ENCODE peak calls at places on chromosomes 5 and 9, in eight cellular contexts. S is cardiac muscle cell, R is AG10803, O is A549, B is thoracic aorta, Z is ascending aorta, Y is upper lobe of right lung, U is choroid plexus epithelial cell. W is an unnamed sample.

GRCh38 chr5:154276236-154276792 is 85.8 kb downstream of the GALNT10 start:
- DNase-seq in S (no peak), R (no peak), O (no peak), B (no peak), Z (no peak), Y (no peak), U (no peak), W (no peak)

GRCh38 chr9:133184971-133185370 is 21.3 kb upstream of the GBGT1 start:
- DNase-seq in S (peak), R (peak), O (peak), B (no peak), Z (no peak), Y (no peak), U (peak), W (peak)

GRCh38 chr5:168612123-168612522 is 33.0 kb upstream of the PANK3 start:
- DNase-seq in S (no peak), R (peak), O (no peak), B (no peak), Z (no peak), Y (no peak), U (peak), W (no peak)

GRCh38 chr9:22374021-22374420 is 72.6 kb upstream of the DMRTA1 start:
- DNase-seq in S (no peak), R (no peak), O (no peak), B (no peak), Z (no peak), Y (no peak), U (peak), W (no peak)

GRCh38 chr9:70006299-70006698 is 37.3 kb upstream of the MAMDC2 start:
- DNase-seq in S (no peak), R (peak), O (no peak), B (no peak), Z (no peak), Y (no peak), U (no peak), W (no peak)

GRCh38 chr9:136122425-136123383 is 4.0 kb upstream of the TMEM250 start:
- DNase-seq in S (peak), R (peak), O (peak), B (peak), Z (no peak), Y (peak), U (peak), W (no peak)

GRCh38 chr9:93427655-93428379 is 23.7 kb upstream of the FAM120A start:
- DNase-seq in S (no peak), R (no peak), O (no peak), B (no peak), Z (no peak), Y (no peak), U (no peak), W (no peak)

GRCh38 chr9:78811562-78812276 is 514.8 kb downstream of the PSAT1 start:
- DNase-seq in S (peak), R (peak), O (no peak), B (no peak), Z (no peak), Y (no peak), U (peak), W (no peak)

GRCh38 chr9:131593936-131594665 is 48.8 kb downstream of the PRRT1B start:
- DNase-seq in S (no peak), R (no peak), O (no peak), B (no peak), Z (no peak), Y (no peak), U (no peak), W (no peak)

GRCh38 chr5:119393201-119393691 is 37.4 kb downstream of the TNFAIP8 start:
- DNase-seq in S (no peak), R (peak), O (no peak), B (no peak), Z (no peak), Y (no peak), U (no peak), W (no peak)

GRCh38 chr5:61617995-61618525 is 286.0 kb downstream of the ZSWIM6 start:
- DNase-seq in S (no peak), R (no peak), O (peak), B (no peak), Z (no peak), Y (no peak), U (no peak), W (no peak)

GRCh38 chr5:178086266-178086665 is 27.1 kb upstream of the N4BP3 start:
- DNase-seq in S (no peak), R (no peak), O (no peak), B (no peak), Z (no peak), Y (no peak), U (no peak), W (no peak)

GRCh38 chr9:468766-469496 is 254.3 kb downstream of the DOCK8 start:
- DNase-seq in S (peak), R (no peak), O (no peak), B (no peak), Z (no peak), Y (no peak), U (peak), W (peak)

GRCh38 chr5:83518676-83519075 is 47.1 kb downstream of the VCAN start:
- DNase-seq in S (peak), R (peak), O (no peak), B (no peak), Z (no peak), Y (no peak), U (no peak), W (no peak)

DNA sequence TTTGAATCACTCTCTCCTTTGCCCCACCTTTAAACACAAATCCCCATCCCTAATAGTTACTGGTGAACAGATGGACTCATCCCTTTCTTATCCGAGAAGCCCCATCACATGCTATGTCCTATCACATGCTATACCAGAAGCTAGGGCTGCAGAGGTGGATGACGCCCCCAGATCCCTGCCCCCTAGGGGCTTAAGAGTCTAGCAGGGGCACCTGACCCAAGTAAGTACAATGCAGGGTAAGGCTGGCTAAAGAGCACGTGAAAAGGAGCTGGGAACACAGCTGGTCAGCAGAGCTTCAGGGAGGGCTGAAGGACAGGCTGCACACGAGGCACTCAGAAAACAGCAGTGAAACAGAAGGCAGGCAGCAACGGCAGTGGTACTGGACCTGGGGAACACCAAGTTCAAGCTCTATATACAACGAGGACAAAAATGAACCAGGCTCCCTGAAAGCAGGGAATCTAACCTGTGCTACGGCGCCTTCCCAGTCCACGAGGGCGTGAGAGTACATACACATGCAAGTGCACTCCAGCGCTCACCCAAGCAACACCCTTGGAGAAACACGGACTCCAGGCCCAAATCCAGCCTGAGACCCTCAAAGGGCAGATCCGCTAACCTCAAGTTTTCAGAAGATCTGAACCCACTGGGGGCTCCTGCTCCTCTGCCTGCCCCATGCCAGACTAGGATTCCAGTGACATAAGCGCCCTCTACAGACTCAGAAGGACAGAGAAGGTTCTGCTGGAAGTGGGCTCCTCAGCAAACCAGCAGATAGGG is 57.5 kb downstream of the PSMB7 start:
- DNase-seq in S (no peak), R (no peak), O (no peak), B (no peak), Z (no peak), Y (no peak), U (peak), W (no peak)
- TF ChIP-seq CTCF in S (peak), R (peak), O (peak), B (no peak), Z (no peak), Y (no peak), U (peak), W (peak)

GRCh38 chr5:141479776-141480175 is 4.0 kb downstream of the PCDHGC3 start:
- DNase-seq in S (peak), R (peak), O (no peak), B (no peak), Z (no peak), Y (no peak), U (no peak), W (no peak)
- H3K4me3 ChIP-seq in S (no peak), R (no peak), O (no peak), B (peak), Z (no peak), Y (peak), U (no peak), W (no peak)

GRCh38 chr5:58582411-58583393 is at the start of gene RAB3C:
- DNase-seq in S (peak), R (peak), O (peak), B (peak), Z (peak), Y (peak), U (peak), W (peak)
- TF ChIP-seq CTCF in S (no peak), R (no peak), O (no peak), B (no peak), Z (no peak), Y (no peak), U (no peak), W (no peak)

GRCh38 chr5:143605403-143606005 is 202.0 kb upstream of the NR3C1 start:
- DNase-seq in S (peak), R (peak), O (no peak), B (no peak), Z (no peak), Y (no peak), U (peak), W (no peak)
- H3K4me3 ChIP-seq in S (no peak), R (no peak), O (no peak), B (no peak), Z (no peak), Y (no peak), U (no peak), W (no peak)

GRCh38 chr9:126942369-126942768 is 27.8 kb downstream of the RALGPS1 start:
- DNase-seq in S (no peak), R (no peak), O (no peak), B (no peak), Z (no peak), Y (no peak), U (no peak), W (no peak)

GRCh38 chr9:126952180-126952960 is 37.8 kb downstream of the RALGPS1 start:
- DNase-seq in S (peak), R (peak), O (no peak), B (no peak), Z (no peak), Y (no peak), U (no peak), W (no peak)

GRCh38 chr9:126953089-126953809 is 38.7 kb downstream of the RALGPS1 start:
- DNase-seq in S (peak), R (peak), O (no peak), B (no peak), Z (no peak), Y (no peak), U (peak), W (no peak)

GRCh38 chr9:126945682-126946081 is 31.1 kb downstream of the RALGPS1 start:
- DNase-seq in S (peak), R (no peak), O (no peak), B (no peak), Z (no peak), Y (no peak), U (no peak), W (no peak)

DNA sequence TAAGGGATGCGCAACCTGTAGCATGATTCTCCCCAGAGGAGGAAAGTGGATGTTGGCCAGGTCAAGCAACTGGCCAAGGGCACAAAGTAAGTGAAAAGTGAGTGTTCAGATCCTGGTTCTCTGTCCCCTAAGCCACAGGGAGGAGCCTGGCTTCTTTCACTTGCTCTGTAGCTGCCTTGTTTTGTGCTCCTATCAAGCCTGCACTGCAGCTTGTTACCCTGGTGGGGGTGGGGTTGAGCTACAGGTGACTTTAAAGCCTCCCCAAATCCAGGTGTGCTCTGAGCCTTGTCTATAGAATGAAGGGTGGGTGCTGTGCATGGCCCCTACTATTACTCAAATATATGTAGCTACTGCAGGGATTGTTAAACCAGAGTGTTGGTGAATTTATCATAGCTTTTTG is 32.9 kb downstream of the RALGPS1 start:
- DNase-seq in S (no peak), R (no peak), O (no peak), B (no peak), Z (no peak), Y (no peak), U (no peak), W (no peak)
- TF ChIP-seq CTCF in S (no peak), R (no peak), O (no peak), B (no peak), Z (no peak), Y (no peak), U (peak), W (peak)

GRCh38 chr5:150406120-150407096 is 6.3 kb downstream of the CD74 start:
- DNase-seq in S (no peak), R (no peak), O (no peak), B (no peak), Z (no peak), Y (no peak), U (no peak), W (no peak)
- H3K4me3 ChIP-seq in S (no peak), R (no peak), O (no peak), B (no peak), Z (no peak), Y (no peak), U (no peak), W (no peak)